ENCODE peak calls at places on chromosome 3, in ten cellular contexts. M, H, Q, W, V, P, O, L, S and X are unnamed samples.

GRCh38 chr3:66633564-66633963 is 132.7 kb upstream of the LRIG1 start:
- DNase-seq in M (no peak), H (no peak), Q (no peak), W (no peak), V (no peak), P (no peak), O (no peak), L (no peak), S (no peak), X (no peak)

GRCh38 chr3:124567168-124567567 is 163.1 kb upstream of the UMPS start:
- DNase-seq in M (no peak), H (no peak), Q (no peak), W (no peak), V (no peak), P (no peak), O (no peak), L (no peak), S (no peak), X (no peak)

GRCh38 chr3:9037113-9037715 is 73.9 kb upstream of the RAD18 start:
- DNase-seq in M (no peak), H (peak; percentile 30), Q (peak; percentile 49), W (peak; percentile 74), V (no peak), P (no peak), O (no peak), L (no peak), S (peak; percentile 27), X (peak; percentile 58)

GRCh38 chr3:159806412-159806811 is 182.2 kb upstream of the IL12A start:
- DNase-seq in M (no peak), H (peak; percentile 27), Q (peak; percentile 69), W (no peak), V (no peak), P (no peak), O (no peak), L (no peak), S (no peak), X (no peak)

GRCh38 chr3:27985369-27986035 is 255.9 kb upstream of the CMC1 start:
- DNase-seq in M (no peak), H (no peak), Q (no peak), W (no peak), V (no peak), P (no peak), O (no peak), L (no peak), S (no peak), X (no peak)

GRCh38 chr3:84893211-84893610 is 65.6 kb upstream of the CADM2 start:
- DNase-seq in M (no peak), H (no peak), Q (no peak), W (no peak), V (no peak), P (no peak), O (no peak), L (no peak), S (no peak), X (no peak)

GRCh38 chr3:46811615-46812236 is 51.5 kb downstream of the MYL3 start:
- DNase-seq in M (no peak), H (no peak), Q (no peak), W (no peak), V (no peak), P (no peak), O (no peak), L (no peak), S (no peak), X (no peak)

GRCh38 chr3:13091898-13092620 is 18.8 kb upstream of the IQSEC1 start:
- DNase-seq in M (peak; percentile 80), H (peak; percentile 92), Q (peak; percentile 87), W (peak; percentile 75), V (peak; percentile 77), P (peak; percentile 92), O (peak; percentile 51), L (peak; percentile 82), S (peak; percentile 85), X (peak; percentile 90)

GRCh38 chr3:139198929-139199328 is 144.9 kb upstream of the MRPS22 start:
- DNase-seq in M (no peak), H (no peak), Q (no peak), W (no peak), V (no peak), P (no peak), O (no peak), L (peak; percentile 47), S (no peak), X (no peak)

GRCh38 chr3:10397879-10398278 is 77.0 kb upstream of the SEC13 start:
- DNase-seq in M (no peak), H (no peak), Q (no peak), W (no peak), V (no peak), P (no peak), O (no peak), L (no peak), S (no peak), X (no peak)

GRCh38 chr3:16203031-16203430 is 28.6 kb downstream of the GALNT15 start:
- DNase-seq in M (no peak), H (no peak), Q (no peak), W (no peak), V (peak; percentile 38), P (no peak), O (no peak), L (no peak), S (no peak), X (no peak)

GRCh38 chr3:117526485-117527079 is 817.0 kb downstream of the TUSC7 start:
- DNase-seq in M (peak; percentile 42), H (no peak), Q (no peak), W (no peak), V (no peak), P (peak; percentile 26), O (peak; percentile 4), L (peak; percentile 27), S (peak; percentile 20), X (no peak)

GRCh38 chr3:152073267-152073666 is 195.5 kb upstream of the MBNL1 start:
- DNase-seq in M (no peak), H (no peak), Q (no peak), W (no peak), V (no peak), P (no peak), O (no peak), L (no peak), S (no peak), X (no peak)

GRCh38 chr3:46930945-46931403 is 45.6 kb downstream of the CCDC12 start:
- DNase-seq in M (peak; percentile 26), H (no peak), Q (no peak), W (no peak), V (no peak), P (peak; percentile 64), O (no peak), L (no peak), S (no peak), X (peak; percentile 79)

GRCh38 chr3:23723930-23724329 is 81.8 kb upstream of the UBE2E1 start:
- DNase-seq in M (no peak), H (no peak), Q (no peak), W (no peak), V (no peak), P (no peak), O (no peak), L (peak; percentile 60), S (no peak), X (no peak)

GRCh38 chr3:117565777-117566176 is 856.2 kb downstream of the TUSC7 start:
- DNase-seq in M (no peak), H (no peak), Q (no peak), W (no peak), V (no peak), P (no peak), O (no peak), L (no peak), S (no peak), X (no peak)

GRCh38 chr3:131277836-131278497 is 103.6 kb upstream of the NUDT16 start:
- DNase-seq in M (no peak), H (no peak), Q (no peak), W (no peak), V (no peak), P (no peak), O (no peak), L (no peak), S (no peak), X (no peak)
- TF ChIP-seq POLR2A in M (no peak), H (no peak), Q (no peak), W (no peak), V (no peak), P (no peak), O (no peak), L (no peak), S (no peak), X (no peak)

DNA sequence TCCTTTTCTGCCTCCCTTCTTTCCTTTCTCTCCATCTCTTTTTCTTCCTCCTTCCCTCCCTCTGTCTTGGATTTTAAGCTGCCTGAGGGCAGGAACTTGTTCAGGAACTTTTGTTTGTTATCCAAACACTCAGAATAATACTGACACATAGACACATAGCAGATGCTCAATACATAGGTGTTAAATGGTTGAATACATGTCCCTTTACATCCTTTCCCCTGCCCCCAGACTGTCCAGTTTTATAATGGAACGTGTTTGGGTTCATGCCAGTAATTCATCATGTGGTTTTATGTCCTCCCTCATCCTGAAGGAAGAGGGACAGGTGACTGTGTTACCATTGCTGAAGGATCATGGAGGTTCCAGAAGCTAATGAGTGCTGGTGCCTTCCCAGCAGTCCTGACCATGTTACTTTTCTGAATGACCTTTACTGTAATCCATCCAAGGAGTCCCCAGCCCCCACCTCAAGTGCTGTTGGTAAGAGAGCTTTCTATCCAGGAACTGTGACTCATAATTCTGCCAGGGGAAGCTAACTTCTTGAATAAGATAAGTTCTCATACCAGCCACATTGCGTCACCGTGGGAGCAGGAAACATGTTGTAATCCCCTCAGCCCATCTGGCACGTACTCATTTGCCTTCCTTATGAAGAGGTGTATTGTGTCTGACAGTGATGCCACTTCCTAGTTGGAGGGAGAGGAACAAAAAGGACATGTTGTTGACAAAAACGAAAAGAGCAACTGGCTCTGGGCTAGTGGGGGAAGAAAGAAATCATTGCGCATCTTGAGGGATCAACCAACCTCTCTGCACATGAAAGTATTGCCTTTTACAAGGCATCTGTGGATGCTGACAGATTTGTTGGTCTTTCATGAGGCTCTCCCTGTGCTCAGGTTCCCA is 52.4 kb downstream of the IL1RAP start:
- DNase-seq in M (peak; percentile 98), H (peak; percentile 23), Q (peak; percentile 94), W (peak; percentile 77), V (peak; percentile 76), P (peak; percentile 77), O (peak; percentile 98), L (peak; percentile 99), S (peak; percentile 64), X (no peak)
- TF ChIP-seq POLR2A in M (no peak), H (no peak), Q (no peak), W (no peak), V (no peak), P (no peak), O (no peak), L (no peak), S (no peak), X (no peak)

DNA sequence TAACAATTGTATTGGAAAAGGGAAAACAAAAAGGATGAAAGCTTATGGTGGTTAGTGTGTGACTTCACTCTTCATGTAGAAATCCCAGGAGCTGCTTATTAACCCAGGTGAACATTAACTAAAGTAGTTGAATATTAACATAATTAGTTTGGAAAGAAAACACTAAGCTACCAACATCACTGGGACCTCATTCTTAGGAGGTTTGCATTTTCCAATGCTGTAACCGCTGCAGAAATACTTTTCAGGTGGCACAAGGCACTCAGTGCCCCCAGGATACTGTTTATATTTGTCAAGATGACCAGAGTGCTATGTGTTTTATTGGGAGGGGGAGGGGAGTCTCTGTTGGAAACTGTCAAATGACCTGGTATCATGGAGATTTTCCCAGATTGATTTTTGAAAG is 25.9 kb upstream of the VILL start:
- DNase-seq in M (peak; percentile 57), H (no peak), Q (no peak), W (no peak), V (no peak), P (no peak), O (peak; percentile 82), L (no peak), S (no peak), X (no peak)
- TF ChIP-seq POLR2A in M (no peak), H (no peak), Q (no peak), W (no peak), V (no peak), P (no peak), O (peak; percentile 17), L (no peak), S (no peak), X (no peak)

GRCh38 chr3:128993461-128994172 is at the start of gene CFAP92:
- DNase-seq in M (peak; percentile 54), H (peak; percentile 92), Q (peak; percentile 89), W (peak; percentile 87), V (no peak), P (peak; percentile 94), O (no peak), L (no peak), S (peak; percentile 47), X (peak; percentile 94)
- TF ChIP-seq POLR2A in M (no peak), H (no peak), Q (no peak), W (no peak), V (no peak), P (no peak), O (no peak), L (no peak), S (no peak), X (no peak)